ENCODE peak calls at places on chromosomes 13 and 19, in six cellular contexts. C is A549, P is OCI-LY7, L is HCT116, G is GM23338, T is H9. Y is an unnamed sample.

GRCh38 chr13:49053215-49053614 is 77.5 kb downstream of the FNDC3A start:
- DNase-seq in P (no peak), C (no peak), G (no peak), T (no peak), L (no peak), Y (no peak)

GRCh38 chr19:1465191-1466016 is 13.6 kb downstream of the C19orf25 start:
- DNase-seq in G (peak; percentile 78), T (peak; percentile 81), P (no peak), C (no peak), L (no peak), Y (no peak)

GRCh38 chr19:49741210-49741844 is 21.8 kb downstream of the TSKS start:
- DNase-seq in P (no peak), G (no peak), T (no peak), C (no peak), L (no peak), Y (no peak)

GRCh38 chr19:55165952-55166529 is 372 bp downstream of the DNAAF3 start:
- DNase-seq in G (peak; percentile 98), T (peak; percentile 93), P (peak; percentile 46), C (peak; percentile 95), L (peak; percentile 86), Y (peak; percentile 81)

GRCh38 chr13:31101511-31102170 is 60.1 kb downstream of the HSPH1 start:
- DNase-seq in C (no peak), P (no peak), G (no peak), L (no peak), T (no peak), Y (no peak)

GRCh38 chr19:46211201-46211881 is 18.2 kb upstream of the IGFL1 start:
- DNase-seq in T (peak; percentile 91), L (peak; percentile 72), P (no peak), C (peak; percentile 80), G (peak; percentile 89), Y (no peak)

GRCh38 chr19:30332445-30333234 is 39.5 kb upstream of the ZNF536 start:
- DNase-seq in T (no peak), P (no peak), L (no peak), G (no peak), C (no peak), Y (no peak)

GRCh38 chr13:33213797-33214196 is 71.8 kb downstream of the STARD13 start:
- DNase-seq in C (no peak), L (no peak), T (no peak), P (no peak), G (peak; percentile 53), Y (no peak)

GRCh38 chr19:45153339-45154063 is 7.3 kb downstream of the NKPD1 start:
- DNase-seq in T (peak; percentile 72), L (no peak), G (peak; percentile 84), P (peak; percentile 41), C (no peak), Y (peak; percentile 66)

GRCh38 chr19:29375429-29376093 is 150.2 kb upstream of the VSTM2B start:
- DNase-seq in T (peak; percentile 18), P (no peak), C (no peak), G (no peak), L (no peak), Y (no peak)

GRCh38 chr19:22784051-22784450 is at the start of gene ZNF99:
- DNase-seq in T (no peak), L (no peak), G (no peak), P (no peak), C (no peak), Y (no peak)

GRCh38 chr13:45623516-45624090 is 8.1 kb upstream of the ERICH6B start:
- DNase-seq in P (peak; percentile 14), T (no peak), L (peak; percentile 33), C (peak; percentile 27), G (peak; percentile 48), Y (no peak)

GRCh38 chr19:13100031-13100588 is 2.5 kb downstream of the LYL1 start:
- DNase-seq in P (peak; percentile 35), L (no peak), G (no peak), T (no peak), C (peak; percentile 19), Y (no peak)

GRCh38 chr19:32675720-32676185 is at the start of gene RGS9BP:
- DNase-seq in P (no peak), G (peak; percentile 64), L (no peak), T (peak; percentile 66), C (peak; percentile 88), Y (peak; percentile 46)

GRCh38 chr19:4889034-4889825 is 13.5 kb downstream of the ARRDC5 start:
- DNase-seq in P (no peak), T (no peak), C (no peak), G (no peak), L (no peak), Y (no peak)

GRCh38 chr19:8373867-8374813 is 10.2 kb downstream of the ANGPTL4 start:
- DNase-seq in C (peak; percentile 68), T (no peak), P (no peak), L (no peak), G (no peak), Y (no peak)

GRCh38 chr19:496333-496634 is at the start of gene MADCAM1:
- DNase-seq in T (peak; percentile 35), L (no peak), P (no peak), G (peak; percentile 86), C (no peak), Y (no peak)

GRCh38 chr13:42028113-42028799 is 20.2 kb upstream of the DGKH start:
- DNase-seq in T (no peak), G (no peak), P (no peak), C (peak; percentile 53), L (no peak), Y (no peak)

GRCh38 chr19:5046339-5047039 is 77.6 kb downstream of the KDM4B start:
- DNase-seq in G (no peak), T (no peak), C (peak; percentile 84), P (peak; percentile 10), L (no peak), Y (no peak)

GRCh38 chr13:52830946-52831345 is 17.5 kb downstream of the PCDH8 start:
- DNase-seq in T (no peak), L (no peak), C (no peak), G (no peak), P (no peak), Y (no peak)

GRCh38 chr13:26758496-26759155 is 2.0 kb downstream of the GPR12 start:
- DNase-seq in T (no peak), L (no peak), C (no peak), P (no peak), G (no peak), Y (no peak)

GRCh38 chr19:12828494-12828893 is 5.9 kb downstream of the RTBDN start:
- DNase-seq in T (peak; percentile 89), L (no peak), C (no peak), P (peak; percentile 58), G (peak; percentile 92), Y (no peak)

GRCh38 chr19:16608290-16608704 is 19.7 kb downstream of the MED26 start:
- DNase-seq in L (no peak), P (no peak), T (no peak), G (no peak), C (no peak), Y (no peak)
- H3K4me1 ChIP-seq in L (peaks cover 20% of the 10 kb centered on the region), P (peaks cover 64% of the 10 kb centered on the region), T (no peaks in the 10 kb centered on the region), G (no peaks in the 10 kb centered on the region), C (peaks cover 5% of the 10 kb centered on the region), Y (no peaks in the 10 kb centered on the region)

GRCh38 chr13:110443633-110444225 is 117.8 kb downstream of the RAB20 start:
- DNase-seq in C (no peak), G (no peak), P (no peak), T (no peak), L (no peak), Y (no peak)

GRCh38 chr13:110445722-110446569 is 115.6 kb downstream of the RAB20 start:
- DNase-seq in P (no peak), T (no peak), L (no peak), C (no peak), G (no peak), Y (no peak)

GRCh38 chr13:110444226-110444653 is 117.3 kb downstream of the RAB20 start:
- DNase-seq in C (no peak), T (no peak), P (no peak), G (no peak), L (peak; percentile 8), Y (no peak)

GRCh38 chr13:110446570-110446880 is 115.0 kb downstream of the RAB20 start:
- DNase-seq in T (no peak), G (no peak), L (no peak), P (no peak), C (no peak), Y (no peak)

GRCh38 chr13:110445183-110445582 is 116.3 kb downstream of the RAB20 start:
- DNase-seq in T (no peak), L (no peak), G (no peak), P (no peak), C (no peak), Y (no peak)
- H3K27ac ChIP-seq in T (no peak overlapping the region), L (no peak overlapping the region), G (no peak overlapping the region), P (no peak overlapping the region), C (no peak overlapping the region), Y (no peak overlapping the region)

GRCh38 chr19:19485998-19486290 is 29.4 kb downstream of the TSSK6 start:
- DNase-seq in G (no peak), P (no peak), C (no peak), T (no peak), L (no peak), Y (no peak)

GRCh38 chr19:19486343-19487076 is 28.8 kb downstream of the TSSK6 start:
- DNase-seq in G (no peak), T (no peak), P (no peak), L (no peak), C (no peak), Y (no peak)

GRCh38 chr19:19488875-19489690 is 26.3 kb downstream of the TSSK6 start:
- DNase-seq in T (peak; percentile 91), G (peak; percentile 99), P (peak; percentile 93), C (peak; percentile 69), L (peak; percentile 89), Y (peak; percentile 66)

GRCh38 chr19:19488041-19488874 is 27.1 kb downstream of the TSSK6 start:
- DNase-seq in T (no peak), L (no peak), G (peak; percentile 45), P (no peak), C (no peak), Y (no peak)

DNA sequence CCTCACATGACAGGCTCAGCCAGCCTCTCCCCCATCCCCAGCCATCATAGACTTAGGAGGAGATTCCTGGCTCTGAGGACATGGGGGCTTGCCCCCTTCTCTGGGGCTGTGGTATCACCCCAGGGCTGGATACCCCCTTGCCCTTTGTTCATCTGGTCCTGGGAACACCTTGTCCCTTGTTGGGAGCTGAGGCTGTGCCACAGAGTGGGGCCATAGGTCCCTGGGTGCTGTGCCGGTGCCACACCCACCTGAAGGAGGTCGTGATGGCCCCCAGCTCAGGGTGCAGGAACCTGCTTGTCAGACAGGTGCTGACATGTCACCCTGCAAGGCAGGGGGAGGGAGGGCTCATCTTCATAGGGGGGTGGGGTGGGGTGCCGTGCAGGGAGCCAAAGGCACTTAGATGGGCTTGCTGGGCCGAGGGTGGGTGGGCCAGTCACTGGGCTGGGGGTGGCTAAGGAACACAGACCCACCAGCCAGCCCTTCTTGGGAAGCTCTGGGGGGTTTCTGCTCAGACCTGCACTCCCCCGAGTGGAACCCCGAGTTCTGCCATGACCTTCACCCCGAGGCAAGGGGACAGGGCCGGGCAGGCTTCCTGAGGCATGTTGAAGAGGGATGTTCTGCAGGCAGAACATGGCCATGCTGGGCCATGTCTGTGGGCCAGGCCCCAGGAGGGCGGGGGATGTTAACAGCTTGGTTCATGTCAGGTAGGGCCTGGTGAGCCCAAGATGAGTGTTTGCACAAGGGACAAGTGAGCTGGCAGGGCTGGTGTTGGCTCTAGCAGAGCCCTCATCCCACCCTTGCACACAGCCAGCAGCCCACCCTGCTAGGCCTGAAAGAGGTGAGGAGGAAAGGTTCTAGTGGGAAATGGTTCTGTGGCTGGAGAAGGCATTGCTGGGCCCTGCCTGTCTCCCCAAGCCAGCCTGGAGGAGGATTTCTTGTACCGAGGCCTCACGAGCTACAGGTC is 28.0 kb downstream of the TSSK6 start:
- DNase-seq in G (no peak), L (no peak), C (no peak), P (no peak), T (no peak), Y (no peak)
- H3K4me2 ChIP-seq in G (peak overlapping the region; percentile 22), L (peak overlapping the region; percentile 62), C (no peak overlapping the region), P (no peak overlapping the region), T (no peak overlapping the region), Y (no peak overlapping the region)

GRCh38 chr19:15332311-15332996 is at the start of gene BRD4:
- DNase-seq in C (peak; percentile 48), G (peak; percentile 81), L (no peak), T (peak; percentile 64), P (peak; percentile 82), Y (peak; percentile 74)
- H3K4me1 ChIP-seq in C (peaks cover 42% of the 10 kb centered on the region), G (peaks cover 19% of the 10 kb centered on the region), L (peaks cover 7% of the 10 kb centered on the region), T (no peaks in the 10 kb centered on the region), P (peaks cover 52% of the 10 kb centered on the region), Y (peaks cover 6% of the 10 kb centered on the region)

Y was measured in neuronal stem cell.